ENCODE peak calls at places on chromosomes 13 and 19, in nine cellular contexts. K is PC-3; E is NCI-H774; L is activated naive CD8-positive, alpha-beta T cell treated with anti-CD3 and anti-CD28 coated beads, Interleukin-2, amount 50 U/mL, for 16 hours; V is CD8-positive, alpha-beta memory T cell; I is activated CD4-positive, CD25-positive, alpha-beta regulatory T cell treated with anti-CD3 and anti-CD28 coated beads, Interleukin-2, amount 50 U/mL, for 72 hours; N is lower leg skin; X is T-helper 9 cell; Z is HTR-8/SVneo. A is an unnamed sample.

GRCh38 chr13:45490068-45490467 is 25.3 kb downstream of the COG3 start:
- DNase-seq in K (peak; percentile 2), E (no peak), L (no peak), V (peak; percentile 18), I (no peak), N (no peak), X (no peak), Z (no peak), A (no peak)

GRCh38 chr19:10922638-10923014 is 5.8 kb downstream of the YIPF2 start:
- DNase-seq in K (no peak), E (no peak), L (no peak), V (no peak), I (no peak), N (no peak), X (no peak), Z (no peak), A (no peak)

GRCh38 chr19:7871280-7871529 is 3.0 kb downstream of the PRR36 start:
- DNase-seq in K (no peak), E (peak; percentile 23), L (no peak), V (no peak), I (no peak), N (no peak), X (no peak), Z (no peak), A (no peak)

GRCh38 chr13:19589312-19589711 is 28.0 kb upstream of the TPTE2 start:
- DNase-seq in K (no peak), E (no peak), L (no peak), V (no peak), I (no peak), N (no peak), X (no peak), Z (no peak), A (no peak)

GRCh38 chr13:53466576-53466975 is 438.0 kb downstream of the OLFM4 start:
- DNase-seq in K (no peak), E (no peak), L (no peak), V (no peak), I (no peak), N (no peak), X (no peak), Z (no peak), A (no peak)

GRCh38 chr13:48993150-48993549 is 17.4 kb downstream of the FNDC3A start:
- DNase-seq in K (no peak), E (no peak), L (no peak), V (no peak), I (no peak), N (no peak), X (no peak), Z (no peak), A (no peak)

GRCh38 chr19:8473652-8474476 is 28.6 kb downstream of the PRAM1 start:
- DNase-seq in K (no peak), E (no peak), L (no peak), V (no peak), I (no peak), N (no peak), X (no peak), Z (no peak), A (no peak)

GRCh38 chr13:46896346-46897138 is at the start of gene HTR2A:
- DNase-seq in K (peak; percentile 18), E (no peak), L (no peak), V (no peak), I (no peak), N (no peak), X (no peak), Z (no peak), A (no peak)

GRCh38 chr13:29369060-29369743 is 226.3 kb downstream of the SLC7A1 start:
- DNase-seq in K (peak; percentile 70), E (peak; percentile 1), L (no peak), V (no peak), I (no peak), N (no peak), X (no peak), Z (peak; percentile 17), A (no peak)

GRCh38 chr13:112067871-112068305 is 939 bp downstream of the SOX1 start:
- DNase-seq in K (no peak), E (peak; percentile 81), L (no peak), V (no peak), I (no peak), N (no peak), X (no peak), Z (no peak), A (no peak)

GRCh38 chr19:8259922-8260247 is 48.3 kb downstream of the CD320 start:
- DNase-seq in K (no peak), E (no peak), L (no peak), V (no peak), I (no peak), N (no peak), X (no peak), Z (no peak), A (no peak)

GRCh38 chr19:37082307-37082706 is 4.1 kb downstream of the ZNF420 start:
- DNase-seq in K (no peak), E (no peak), L (no peak), V (no peak), I (no peak), N (no peak), X (no peak), Z (no peak), A (no peak)

GRCh38 chr13:36251528-36251927 is 37.2 kb upstream of the SOHLH2 start:
- DNase-seq in K (peak; percentile 12), E (no peak), L (no peak), V (no peak), I (no peak), N (no peak), X (no peak), Z (no peak), A (no peak)

GRCh38 chr13:94329754-94330551 is 149.5 kb downstream of the DCT start:
- DNase-seq in K (peak; percentile 87), E (no peak), L (no peak), V (no peak), I (no peak), N (peak; percentile 22), X (no peak), Z (peak; percentile 34), A (no peak)

GRCh38 chr19:44807162-44807561 is 1.7 kb upstream of the BCAM start:
- DNase-seq in K (peak; percentile 80), E (peak; percentile 85), L (no peak), V (no peak), I (no peak), N (peak; percentile 65), X (no peak), Z (no peak), A (peak; percentile 91)

GRCh38 chr13:66532146-66532545 is 698.0 kb downstream of the PCDH9 start:
- DNase-seq in K (peak; percentile 60), E (no peak), L (no peak), V (no peak), I (no peak), N (no peak), X (no peak), Z (no peak), A (no peak)

GRCh38 chr13:79989251-79989661 is 351.7 kb downstream of the SPRY2 start:
- DNase-seq in K (peak; percentile 89), E (no peak), L (no peak), V (no peak), I (no peak), N (no peak), X (no peak), Z (no peak), A (no peak)

GRCh38 chr13:47426126-47426849 is 529.4 kb upstream of the HTR2A start:
- DNase-seq in K (peak; percentile 81), E (no peak), L (no peak), V (no peak), I (no peak), N (peak; percentile 58), X (no peak), Z (no peak), A (no peak)

GRCh38 chr19:34181111-34181864 is 9.0 kb downstream of the LSM14A start:
- DNase-seq in K (peak; percentile 4), E (no peak), L (no peak), V (no peak), I (no peak), N (no peak), X (no peak), Z (no peak), A (no peak)

GRCh38 chr19:44992336-44993163 is 8.7 kb upstream of the RELB start:
- DNase-seq in K (no peak), E (no peak), L (no peak), V (no peak), I (no peak), N (no peak), X (no peak), Z (no peak), A (no peak)

GRCh38 chr13:100957741-100958140 is 283.1 kb upstream of the TMTC4 start:
- DNase-seq in K (no peak), E (no peak), L (no peak), V (no peak), I (no peak), N (no peak), X (no peak), Z (no peak), A (no peak)

A was measured in RWPE2.